ENCODE peak calls at places on chromosomes 6 and 20, in seven cellular contexts. C is H1, I is HCT116, U is fibroblast of lung, G is tibial nerve, V is lung, P is AG04450. H is an unnamed sample.
A peak's percentile ranks its signal among the peaks of the same experiment; 100 is the strongest.

GRCh38 chr6:53042112-53042511 is 23.1 kb upstream of the FBXO9 start:
- DNase-seq in C (no peak), V (no peak), G (no peak), P (peak; percentile 79), U (peak; percentile 96), I (peak; percentile 54), H (no peak)

GRCh38 chr6:88115307-88115706 is 50.8 kb downstream of the CNR1 start:
- DNase-seq in C (no peak), G (no peak), I (no peak), V (no peak), P (no peak), U (no peak), H (no peak)

GRCh38 chr6:28981833-28982475 is 23.2 kb downstream of the ZNF311 start:
- DNase-seq in U (peak; percentile 84), V (peak; percentile 85), I (peak; percentile 91), C (no peak), P (peak; percentile 77), G (peak; percentile 66), H (peak; percentile 96)

GRCh38 chr20:4370856-4371255 is 350.9 kb upstream of the PRND start:
- DNase-seq in C (no peak), I (no peak), U (no peak), P (no peak), V (no peak), G (no peak), H (no peak)

GRCh38 chr20:47320990-47321805 is 35.3 kb downstream of the ZMYND8 start:
- DNase-seq in C (no peak), P (no peak), V (no peak), G (no peak), I (no peak), U (no peak), H (no peak)

GRCh38 chr6:42045538-42046460 is 4.5 kb upstream of the TAF8 start:
- DNase-seq in C (peak; percentile 56), V (peak; percentile 96), I (peak; percentile 33), P (no peak), G (peak; percentile 89), U (peak; percentile 74), H (peak; percentile 88)

GRCh38 chr20:5220334-5221077 is 93.7 kb downstream of the CDS2 start:
- DNase-seq in U (no peak), G (no peak), C (no peak), V (no peak), P (no peak), I (no peak), H (no peak)

GRCh38 chr20:61236677-61237076 is 15.4 kb upstream of the CDH4 start:
- DNase-seq in G (no peak), P (no peak), V (no peak), U (no peak), I (no peak), C (no peak), H (no peak)

GRCh38 chr20:34871320-34871926 is 1.2 kb downstream of the GGT7 start:
- DNase-seq in C (no peak), V (no peak), U (no peak), G (no peak), I (no peak), P (no peak), H (no peak)

GRCh38 chr6:168050225-168050796 is 28.7 kb downstream of the FRMD1 start:
- DNase-seq in P (no peak), C (no peak), V (no peak), G (no peak), I (no peak), U (no peak), H (no peak)

GRCh38 chr6:36209606-36210005 is 13.1 kb downstream of the BRPF3 start:
- DNase-seq in C (no peak), G (no peak), P (no peak), U (no peak), V (no peak), I (no peak), H (no peak)

GRCh38 chr6:42783177-42783875 is 1.5 kb downstream of the BICRAL start:
- DNase-seq in V (peak; percentile 79), G (peak; percentile 65), U (peak; percentile 56), C (no peak), I (no peak), P (peak; percentile 46), H (no peak)

GRCh38 chr6:169776379-169776778 is 25.0 kb downstream of the ERMARD start:
- DNase-seq in P (no peak), G (no peak), V (peak; percentile 16), I (no peak), C (no peak), U (no peak), H (no peak)

GRCh38 chr6:144340541-144341371 is 55.6 kb downstream of the UTRN start:
- DNase-seq in U (no peak), V (no peak), I (no peak), G (no peak), C (no peak), P (no peak), H (no peak)

GRCh38 chr20:49516916-49517315 is 34.4 kb upstream of the KCNB1 start:
- DNase-seq in C (no peak), U (no peak), I (no peak), V (no peak), P (no peak), G (no peak), H (no peak)

GRCh38 chr6:63560806-63561672 is 11.2 kb upstream of the LOC128125822 start:
- DNase-seq in V (no peak), C (no peak), P (no peak), U (peak; percentile 45), G (no peak), I (no peak), H (no peak)

GRCh38 chr6:107805504-107805903 is 18.6 kb downstream of the SCML4 start:
- DNase-seq in V (no peak), P (no peak), C (no peak), U (no peak), I (no peak), G (no peak), H (no peak)

GRCh38 chr6:107801195-107801594 is 22.9 kb downstream of the SCML4 start:
- DNase-seq in I (no peak), P (no peak), C (no peak), G (no peak), V (no peak), U (no peak), H (no peak)

GRCh38 chr6:107803957-107804356 is 20.2 kb downstream of the SCML4 start:
- DNase-seq in U (no peak), I (no peak), P (no peak), C (no peak), V (no peak), G (no peak), H (no peak)

GRCh38 chr6:107794771-107795170 is 29.3 kb downstream of the SCML4 start:
- DNase-seq in U (no peak), G (no peak), C (no peak), P (no peak), V (no peak), I (no peak), H (no peak)

DNA sequence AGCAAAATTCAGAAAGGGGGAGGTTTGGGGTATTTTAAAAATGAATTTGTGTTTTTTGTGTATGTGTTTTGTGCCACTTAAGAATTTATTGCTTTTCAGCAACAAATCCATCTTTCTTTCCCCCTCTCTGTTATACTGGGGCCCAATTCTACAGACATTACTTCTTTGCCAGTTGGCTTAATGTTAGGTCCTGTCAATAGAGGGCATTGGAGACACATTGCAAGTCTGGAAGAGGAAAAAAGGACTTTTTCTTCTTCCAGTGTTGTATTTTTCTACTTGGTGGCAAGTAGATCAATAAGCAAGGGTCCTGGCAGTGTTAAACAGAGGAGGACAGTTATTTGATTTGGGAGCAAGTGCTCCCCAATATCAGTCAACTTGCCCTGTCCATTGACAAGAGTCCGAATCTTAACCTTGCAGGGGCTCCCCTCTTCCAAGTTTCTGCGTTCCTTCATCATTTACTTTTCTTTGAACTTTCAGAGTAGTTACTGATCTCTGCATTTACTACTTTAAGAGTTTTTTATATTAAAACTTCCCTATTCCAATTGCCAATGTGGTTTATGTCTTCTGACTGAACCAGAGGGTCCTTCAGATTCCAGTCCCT is 23.4 kb downstream of the SCML4 start:
- DNase-seq in I (no peak), U (no peak), C (no peak), V (no peak), P (no peak), G (no peak), H (no peak)
- TF ChIP-seq CTCF in I (peak; percentile 25), U (peak; percentile 21), C (peak; percentile 55), V (no peak), P (peak; percentile 29), G (no peak), H (no peak)

DNA sequence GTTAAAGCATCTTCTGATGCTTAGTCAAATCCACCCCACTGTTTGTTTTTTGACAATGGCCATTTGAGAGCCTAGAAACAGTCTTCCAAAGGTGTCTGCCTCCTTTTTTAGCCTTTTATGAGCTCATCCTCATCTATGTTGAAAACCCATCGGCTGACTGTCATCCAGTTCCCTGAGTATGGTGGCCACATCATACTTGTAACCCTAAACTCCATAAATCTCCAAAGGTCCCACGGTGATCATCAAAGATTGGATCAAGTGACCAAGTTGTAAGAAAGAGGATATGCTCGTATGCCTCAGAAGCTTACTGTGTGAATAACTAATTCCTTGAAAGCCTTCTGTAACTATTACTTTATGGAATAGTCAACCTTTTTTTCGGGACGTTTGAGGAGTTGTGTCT is 102.6 kb downstream of the ATXN1 start:
- DNase-seq in V (no peak), G (no peak), C (no peak), P (no peak), U (no peak), I (no peak), H (no peak)
- H3K27ac ChIP-seq in V (peak overlapping the region; percentile 7), G (no peak overlapping the region), C (no peak overlapping the region), P (no peak overlapping the region), U (no peak overlapping the region), I (no peak overlapping the region), H (no peak overlapping the region)

DNA sequence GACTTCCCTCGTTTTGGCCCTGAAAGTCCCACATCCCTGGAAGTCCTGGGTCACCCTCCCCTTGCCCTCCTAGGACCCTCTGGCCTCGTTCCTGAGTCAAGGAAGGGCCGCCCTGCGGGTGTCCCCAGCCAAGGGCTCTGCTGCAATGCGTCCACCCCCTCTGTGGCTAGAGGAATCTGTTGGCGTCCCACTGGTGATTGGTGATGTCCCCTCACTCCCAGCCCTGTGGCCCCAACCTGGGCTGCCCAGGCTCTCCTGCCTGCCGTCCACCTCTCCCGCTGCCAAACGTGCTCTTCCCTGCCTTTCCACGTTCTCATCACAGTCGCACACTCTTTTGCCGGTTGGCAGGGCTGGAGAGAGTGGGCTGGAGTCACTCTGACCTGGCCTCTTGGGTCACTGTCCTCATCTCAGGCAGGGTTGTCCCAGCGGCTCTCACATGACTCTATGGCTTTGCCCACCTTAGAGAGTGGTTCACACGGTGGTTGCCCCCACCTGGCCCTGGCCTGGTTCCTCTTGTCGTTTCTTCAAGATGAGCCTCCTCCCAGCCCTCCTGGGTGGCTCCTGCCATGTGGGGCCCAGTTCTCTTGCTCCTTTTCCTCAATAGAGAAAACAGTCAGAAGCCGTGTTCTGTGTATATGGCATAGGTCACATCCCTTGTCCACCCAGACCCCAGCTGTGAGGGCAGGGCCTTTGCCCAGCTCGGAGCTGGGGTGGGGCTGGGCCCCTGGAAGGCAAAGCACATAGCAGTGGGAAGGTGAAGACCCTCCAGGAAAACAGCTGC is 100.9 kb downstream of the TMEM242 start:
- DNase-seq in C (no peak), G (no peak), V (no peak), I (no peak), U (no peak), P (no peak), H (no peak)
- H3K4me3 ChIP-seq in C (no peak overlapping the region), G (no peak overlapping the region), V (no peak overlapping the region), I (no peak overlapping the region), U (no peak overlapping the region), P (no peak overlapping the region), H (no peak overlapping the region)

DNA sequence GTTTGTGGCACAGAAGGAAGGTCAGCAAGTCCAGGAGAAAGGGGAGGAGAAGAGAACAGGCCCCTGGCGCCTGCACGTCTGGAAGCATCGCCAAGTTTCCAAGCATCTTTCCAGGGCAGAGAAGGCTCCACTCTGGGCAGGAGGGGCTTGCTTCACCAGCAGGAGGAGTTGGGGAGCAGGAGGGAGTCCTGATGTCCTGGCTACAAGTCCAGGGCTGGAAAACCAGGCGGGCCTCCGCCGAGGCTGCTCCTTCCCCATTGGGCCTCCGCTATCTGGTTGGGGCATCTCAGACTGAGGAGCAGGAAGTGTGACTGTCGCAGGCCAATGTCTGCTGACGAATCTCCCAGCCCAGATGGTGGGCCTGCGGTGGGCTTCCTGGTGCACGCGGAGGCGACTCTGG is 421.9 kb downstream of the PREX1 start:
- DNase-seq in V (no peak), C (no peak), G (no peak), P (no peak), I (no peak), U (peak; percentile 19), H (no peak)
- TF ChIP-seq CTCF in V (no peak), C (peak; percentile 43), G (no peak), P (no peak), I (no peak), U (no peak), H (no peak)